ENCODE peak calls at places on chromosomes 7 and 10, in six cellular contexts. X is neuronal stem cell, K is H9, R is IMR-90, M is H1, V is mesenchymal stem cell. F is an unnamed sample.

GRCh38 chr10:129320340-129320739 is 146.7 kb upstream of the MGMT start:
- DNase-seq in X (no peak), V (no peak), M (no peak), R (no peak), K (no peak), F (peak)

GRCh38 chr10:57675125-57675524 is 592.6 kb downstream of the IPMK start:
- DNase-seq in M (no peak), X (no peak), R (no peak), V (no peak), K (no peak), F (no peak)

GRCh38 chr10:129580010-129580409 is 113.0 kb downstream of the MGMT start:
- DNase-seq in R (no peak), V (no peak), K (no peak), M (no peak), X (no peak), F (no peak)

GRCh38 chr7:80711521-80711920 is 73.1 kb downstream of the CD36 start:
- DNase-seq in R (peak), V (no peak), M (no peak), K (no peak), X (no peak), F (no peak)

GRCh38 chr10:125747417-125747816 is 27.9 kb downstream of the EDRF1 start:
- DNase-seq in R (no peak), K (no peak), X (no peak), M (no peak), V (no peak), F (no peak)

GRCh38 chr7:105388373-105389089 is at the start of gene SRPK2:
- DNase-seq in R (peak), V (peak), K (peak), M (peak), X (peak), F (peak)

GRCh38 chr7:143299840-143300239 is 11.7 kb downstream of the CASP2 start:
- DNase-seq in R (no peak), K (peak), V (peak), X (no peak), M (peak), F (peak)

GRCh38 chr7:37489703-37490102 is 41.0 kb upstream of the ELMO1 start:
- DNase-seq in K (peak), X (no peak), M (no peak), V (no peak), R (no peak), F (no peak)

GRCh38 chr10:47283101-47283630 is 16.8 kb upstream of the GDF10 start:
- DNase-seq in X (no peak), K (no peak), R (no peak), V (no peak), M (no peak), F (no peak)

GRCh38 chr7:39504963-39505362 is 61.2 kb upstream of the YAE1 start:
- DNase-seq in V (peak), R (peak), M (no peak), K (no peak), X (no peak), F (peak)

GRCh38 chr7:123769371-123769770 is 20.6 kb upstream of the WASL start:
- DNase-seq in X (no peak), M (no peak), R (peak), V (no peak), K (no peak), F (peak)

GRCh38 chr7:30914611-30915601 is 3.3 kb downstream of the AQP1 start:
- DNase-seq in R (peak), X (no peak), V (peak), K (no peak), M (no peak), F (peak)

GRCh38 chr10:76456190-76456589 is 1024.8 kb downstream of the LRMDA start:
- DNase-seq in X (no peak), K (no peak), R (no peak), M (no peak), V (no peak), F (no peak)

GRCh38 chr7:16851829-16852228 is 30.0 kb downstream of the AGR3 start:
- DNase-seq in R (no peak), X (no peak), V (no peak), K (no peak), M (no peak), F (no peak)

GRCh38 chr10:86594535-86594934 is 59.8 kb upstream of the OPN4 start:
- DNase-seq in X (no peak), K (no peak), V (peak), R (peak), M (no peak), F (peak)

GRCh38 chr10:91536790-91537189 is 96.1 kb downstream of the PPP1R3C start:
- DNase-seq in R (no peak), X (no peak), V (no peak), M (no peak), K (no peak), F (no peak)

GRCh38 chr10:124997246-124997790 is 55.4 kb downstream of the ZRANB1 start:
- DNase-seq in R (no peak), V (no peak), X (no peak), K (no peak), M (peak), F (no peak)

GRCh38 chr7:51590746-51591145 is 274.1 kb upstream of the COBL start:
- DNase-seq in V (no peak), M (no peak), R (no peak), K (peak), X (no peak), F (no peak)

GRCh38 chr7:92778972-92779371 is 57.4 kb downstream of the CDK6 start:
- DNase-seq in V (peak), K (no peak), M (no peak), X (no peak), R (peak), F (no peak)

GRCh38 chr7:2525931-2526630 is 6.5 kb downstream of the LFNG start:
- DNase-seq in K (no peak), M (no peak), V (no peak), X (no peak), R (no peak), F (no peak)

GRCh38 chr7:81175291-81175942 is 256.6 kb upstream of the SEMA3C start:
- DNase-seq in K (no peak), V (no peak), R (no peak), X (no peak), M (no peak), F (peak)

GRCh38 chr7:142811154-142811737 is 40.5 kb downstream of the PRSS2 start:
- DNase-seq in M (no peak), R (peak), K (no peak), X (peak), V (peak), F (peak)

GRCh38 chr10:124709862-124710261 is 34.3 kb downstream of the FAM53B start:
- DNase-seq in K (no peak), R (no peak), M (no peak), X (no peak), V (no peak), F (no peak)

GRCh38 chr7:151599401-151600227 is 79.9 kb upstream of the RHEB start:
- DNase-seq in X (no peak), K (no peak), M (no peak), V (peak), R (peak), F (peak)

GRCh38 chr7:22173884-22174573 is 182.9 kb downstream of the RAPGEF5 start:
- DNase-seq in R (no peak), X (no peak), K (no peak), M (no peak), V (no peak), F (no peak)

GRCh38 chr10:31819393-31819820 is 109.2 kb downstream of the ARHGAP12 start:
- DNase-seq in V (no peak), X (no peak), K (no peak), R (no peak), M (no peak), F (peak)

GRCh38 chr10:80408198-80409085 is at the start of gene PRXL2A:
- DNase-seq in M (peak), X (peak), R (no peak), V (peak), K (peak), F (no peak)

GRCh38 chr10:133308431-133309110 is at the start of the genes TUBGCP2 and ZNF511:
- DNase-seq in M (peak), X (peak), R (peak), V (peak), K (peak), F (peak)

GRCh38 chr7:98293265-98293664 is 11.8 kb downstream of the BRI3 start:
- DNase-seq in X (no peak), R (no peak), K (no peak), M (no peak), V (no peak), F (peak)

GRCh38 chr10:18505719-18506118 is 145.7 kb downstream of the NSUN6 start:
- DNase-seq in M (no peak), V (no peak), K (no peak), R (peak), X (no peak), F (no peak)

GRCh38 chr7:12315049-12315448 is 88.6 kb downstream of the VWDE start:
- DNase-seq in R (no peak), V (peak), X (no peak), K (no peak), M (no peak), F (no peak)

GRCh38 chr10:1048349-1048731 is 579 bp downstream of the IDI1 start:
- DNase-seq in M (no peak), K (no peak), V (no peak), R (peak), X (no peak), F (peak)

GRCh38 chr10:27621441-27621840 is 117.3 kb downstream of the RAB18 start:
- DNase-seq in R (peak), K (no peak), X (no peak), V (no peak), M (no peak), F (no peak)

GRCh38 chr10:79223001-79223345 is 124.3 kb upstream of the PPIF start:
- DNase-seq in R (no peak), X (no peak), M (no peak), V (no peak), K (no peak), F (no peak)

GRCh38 chr10:72953687-72954086 is 919 bp downstream of the PLA2G12B start:
- DNase-seq in X (peak), R (no peak), V (no peak), K (peak), M (peak), F (no peak)

GRCh38 chr7:131655447-131655846 is 99.0 kb upstream of the PODXL start:
- DNase-seq in M (no peak), K (no peak), R (no peak), X (no peak), V (no peak), F (no peak)
- H2AK5ac ChIP-seq in M (no peak), K (no peak), R (no peak), X (no peak), V (no peak), F (no peak)

GRCh38 chr10:85311599-85312337 is 983.4 kb downstream of the CCSER2 start:
- DNase-seq in V (no peak), X (no peak), M (no peak), K (no peak), R (no peak), F (no peak)
- H4K8ac ChIP-seq in V (no peak), X (no peak), M (no peak), K (no peak), R (no peak), F (no peak)

DNA sequence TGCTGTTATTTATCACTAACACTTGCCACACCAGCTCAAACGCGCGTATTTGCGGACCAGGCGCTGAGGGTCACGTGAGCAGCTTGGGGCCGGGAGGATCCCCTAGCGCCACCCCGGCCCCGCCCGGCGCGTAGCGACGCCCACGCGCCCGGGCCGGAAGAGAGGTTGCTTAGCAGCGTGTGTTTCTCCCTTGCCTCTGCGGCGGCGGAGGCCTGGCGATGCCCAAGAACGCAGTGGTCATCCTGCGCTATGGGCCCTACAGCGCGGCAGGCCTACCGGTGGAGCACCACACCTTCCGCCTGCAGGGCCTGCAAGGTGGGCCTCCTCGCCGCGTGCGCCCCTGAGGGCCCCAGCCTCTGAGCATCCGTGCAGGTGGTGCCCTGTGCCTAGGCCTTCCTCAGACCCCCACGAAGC is at the start of gene C10orf53:
- DNase-seq in M (peak), K (peak), X (peak), V (peak), R (peak), F (no peak)
- H4K91ac ChIP-seq in M (peak), K (no peak), X (no peak), V (no peak), R (no peak), F (no peak)

GRCh38 chr7:71638108-71638507 is 506.2 kb downstream of the GALNT17 start:
- DNase-seq in K (no peak), X (no peak), V (no peak), R (no peak), M (no peak), F (no peak)
- H2AK5ac ChIP-seq in K (no peak), X (no peak), V (no peak), R (no peak), M (peak), F (no peak)

GRCh38 chr7:129053938-129054437 is 923 bp downstream of the TNPO3 start:
- DNase-seq in K (no peak), R (peak), M (no peak), V (peak), X (peak), F (no peak)

GRCh38 chr7:129055294-129055816 is 444 bp upstream of the TNPO3 start:
- DNase-seq in V (no peak), R (no peak), X (no peak), M (no peak), K (no peak), F (no peak)

GRCh38 chr7:129055861-129056464 is 1.1 kb upstream of the TNPO3 start:
- DNase-seq in M (no peak), V (no peak), K (peak), R (no peak), X (no peak), F (no peak)

GRCh38 chr7:129052441-129052840 is 2.5 kb downstream of the TNPO3 start:
- DNase-seq in V (no peak), R (no peak), K (no peak), X (no peak), M (no peak), F (no peak)

GRCh38 chr7:129054438-129055293 is at the start of gene TNPO3:
- DNase-seq in M (peak), K (peak), R (peak), V (peak), X (peak), F (peak)
- H4K8ac ChIP-seq in M (peak), K (no peak), R (peak), V (peak), X (no peak), F (peak)

GRCh38 chr10:20797290-20797689 is 99.8 kb downstream of the NEBL start:
- DNase-seq in K (no peak), V (no peak), M (no peak), R (no peak), X (no peak), F (no peak)
- H4K91ac ChIP-seq in K (no peak), V (no peak), M (no peak), R (no peak), X (no peak), F (no peak)

GRCh38 chr7:112183266-112183665 is 22.9 kb downstream of the DOCK4 start:
- DNase-seq in M (no peak), R (no peak), K (no peak), V (no peak), X (no peak), F (no peak)

GRCh38 chr7:112186300-112186699 is 19.9 kb downstream of the DOCK4 start:
- DNase-seq in K (no peak), X (no peak), M (no peak), R (no peak), V (no peak), F (no peak)

GRCh38 chr7:112185005-112185834 is 21.0 kb downstream of the DOCK4 start:
- DNase-seq in M (no peak), R (no peak), K (no peak), X (no peak), V (no peak), F (no peak)

GRCh38 chr7:112182749-112183148 is 23.4 kb downstream of the DOCK4 start:
- DNase-seq in M (no peak), R (no peak), X (no peak), V (no peak), K (no peak), F (no peak)

GRCh38 chr7:112184455-112184854 is 21.7 kb downstream of the DOCK4 start:
- DNase-seq in V (no peak), R (no peak), M (no peak), K (no peak), X (no peak), F (no peak)
- H2AK5ac ChIP-seq in V (no peak), R (no peak), M (no peak), K (no peak), X (no peak), F (no peak)

F was measured in trophoblast cell.